ENCODE peak calls at places on chromosomes 4 and X, in seven cellular contexts. One of them, this sample, is unnamed. For H3K9me3, the result is how much of the 10 kb centered on the place peaks cover.

GRCh38 chr4:76896731-76897521 is 1.0 kb downstream of the SOWAHB start:
- DNase-seq in WERI-Rb-1: peak
- DNase-seq in kidney: peak
- DNase-seq in A549: peak
- DNase-seq in breast epithelium: peak
- DNase-seq in CD8-positive, alpha-beta T cell: peak
- DNase-seq in naive thymus-derived CD4-positive, alpha-beta T cell: peak
- DNase-seq in this sample: peak

GRCh38 chrX:106404512-106404911 is 207.3 kb upstream of the RADX start:
- DNase-seq in kidney: no peak
- DNase-seq in naive thymus-derived CD4-positive, alpha-beta T cell: no peak
- DNase-seq in breast epithelium: no peak
- DNase-seq in CD8-positive, alpha-beta T cell: no peak
- DNase-seq in WERI-Rb-1: no peak
- DNase-seq in A549: no peak
- DNase-seq in this sample: no peak

GRCh38 chr4:23871420-23871819 is 18.4 kb downstream of the PPARGC1A start:
- DNase-seq in CD8-positive, alpha-beta T cell: no peak
- DNase-seq in kidney: no peak
- DNase-seq in A549: no peak
- DNase-seq in WERI-Rb-1: no peak
- DNase-seq in naive thymus-derived CD4-positive, alpha-beta T cell: no peak
- DNase-seq in breast epithelium: no peak
- DNase-seq in this sample: no peak

GRCh38 chr4:96472103-96472867 is 632.4 kb downstream of the PDHA2 start:
- DNase-seq in breast epithelium: no peak
- DNase-seq in CD8-positive, alpha-beta T cell: no peak
- DNase-seq in naive thymus-derived CD4-positive, alpha-beta T cell: no peak
- DNase-seq in kidney: no peak
- DNase-seq in A549: no peak
- DNase-seq in WERI-Rb-1: no peak
- DNase-seq in this sample: no peak

GRCh38 chrX:123713434-123713833 is 19.4 kb downstream of the THOC2 start:
- DNase-seq in kidney: no peak
- DNase-seq in naive thymus-derived CD4-positive, alpha-beta T cell: no peak
- DNase-seq in A549: no peak
- DNase-seq in WERI-Rb-1: no peak
- DNase-seq in CD8-positive, alpha-beta T cell: no peak
- DNase-seq in breast epithelium: no peak
- DNase-seq in this sample: no peak

GRCh38 chr4:151646322-151646721 is 114.5 kb downstream of the GATB start:
- DNase-seq in naive thymus-derived CD4-positive, alpha-beta T cell: no peak
- DNase-seq in CD8-positive, alpha-beta T cell: no peak
- DNase-seq in breast epithelium: no peak
- DNase-seq in WERI-Rb-1: no peak
- DNase-seq in A549: no peak
- DNase-seq in kidney: no peak
- DNase-seq in this sample: no peak

GRCh38 chrX:125096469-125096868 is 223.2 kb upstream of the TEX13C start:
- DNase-seq in kidney: no peak
- DNase-seq in A549: no peak
- DNase-seq in WERI-Rb-1: no peak
- DNase-seq in breast epithelium: no peak
- DNase-seq in CD8-positive, alpha-beta T cell: no peak
- DNase-seq in naive thymus-derived CD4-positive, alpha-beta T cell: no peak
- DNase-seq in this sample: no peak

GRCh38 chr4:138056541-138056940 is 185.6 kb downstream of the SLC7A11 start:
- DNase-seq in A549: no peak
- DNase-seq in WERI-Rb-1: no peak
- DNase-seq in breast epithelium: no peak
- DNase-seq in kidney: no peak
- DNase-seq in CD8-positive, alpha-beta T cell: no peak
- DNase-seq in naive thymus-derived CD4-positive, alpha-beta T cell: no peak
- DNase-seq in this sample: no peak

GRCh38 chr4:24603343-24603742 is 19.0 kb upstream of the DHX15 start:
- DNase-seq in naive thymus-derived CD4-positive, alpha-beta T cell: no peak
- DNase-seq in WERI-Rb-1: no peak
- DNase-seq in CD8-positive, alpha-beta T cell: no peak
- DNase-seq in A549: no peak
- DNase-seq in breast epithelium: no peak
- DNase-seq in kidney: no peak
- DNase-seq in this sample: no peak

GRCh38 chr4:138669479-138670165 is 346.0 kb upstream of the NOCT start:
- DNase-seq in breast epithelium: no peak
- DNase-seq in A549: no peak
- DNase-seq in naive thymus-derived CD4-positive, alpha-beta T cell: no peak
- DNase-seq in kidney: no peak
- DNase-seq in CD8-positive, alpha-beta T cell: no peak
- DNase-seq in WERI-Rb-1: peak
- DNase-seq in this sample: no peak

GRCh38 chr4:4791299-4791798 is 68.1 kb upstream of the MSX1 start:
- DNase-seq in naive thymus-derived CD4-positive, alpha-beta T cell: no peak
- DNase-seq in CD8-positive, alpha-beta T cell: no peak
- DNase-seq in WERI-Rb-1: no peak
- DNase-seq in breast epithelium: no peak
- DNase-seq in kidney: no peak
- DNase-seq in A549: no peak
- DNase-seq in this sample: no peak

GRCh38 chr4:36446275-36446674 is 164.9 kb downstream of the DTHD1 start:
- DNase-seq in breast epithelium: no peak
- DNase-seq in kidney: no peak
- DNase-seq in WERI-Rb-1: no peak
- DNase-seq in CD8-positive, alpha-beta T cell: no peak
- DNase-seq in A549: no peak
- DNase-seq in naive thymus-derived CD4-positive, alpha-beta T cell: no peak
- DNase-seq in this sample: no peak

GRCh38 chr4:39638358-39639239 is at the start of gene SMIM14:
- DNase-seq in WERI-Rb-1: peak
- DNase-seq in CD8-positive, alpha-beta T cell: peak
- DNase-seq in naive thymus-derived CD4-positive, alpha-beta T cell: peak
- DNase-seq in A549: peak
- DNase-seq in breast epithelium: peak
- DNase-seq in kidney: peak
- DNase-seq in this sample: peak

GRCh38 chrX:136255543-136255942 is 4.3 kb upstream of the MAP7D3 start:
- DNase-seq in WERI-Rb-1: no peak
- DNase-seq in breast epithelium: no peak
- DNase-seq in naive thymus-derived CD4-positive, alpha-beta T cell: no peak
- DNase-seq in A549: no peak
- DNase-seq in CD8-positive, alpha-beta T cell: no peak
- DNase-seq in kidney: no peak
- DNase-seq in this sample: no peak

GRCh38 chr4:59664771-59665170 is 1535.4 kb upstream of the ADGRL3 start:
- DNase-seq in A549: no peak
- DNase-seq in breast epithelium: no peak
- DNase-seq in CD8-positive, alpha-beta T cell: no peak
- DNase-seq in kidney: no peak
- DNase-seq in naive thymus-derived CD4-positive, alpha-beta T cell: no peak
- DNase-seq in WERI-Rb-1: no peak
- DNase-seq in this sample: no peak

GRCh38 chr4:1960170-1960825 is 48.5 kb downstream of the NELFA start:
- DNase-seq in A549: no peak
- DNase-seq in CD8-positive, alpha-beta T cell: no peak
- DNase-seq in WERI-Rb-1: no peak
- DNase-seq in naive thymus-derived CD4-positive, alpha-beta T cell: no peak
- DNase-seq in breast epithelium: no peak
- DNase-seq in kidney: peak
- DNase-seq in this sample: no peak

GRCh38 chr4:40409835-40410234 is 74.7 kb downstream of the CHRNA9 start:
- DNase-seq in naive thymus-derived CD4-positive, alpha-beta T cell: no peak
- DNase-seq in A549: no peak
- DNase-seq in WERI-Rb-1: no peak
- DNase-seq in CD8-positive, alpha-beta T cell: no peak
- DNase-seq in kidney: no peak
- DNase-seq in breast epithelium: no peak
- DNase-seq in this sample: no peak

GRCh38 chr4:15938640-15939039 is at the start of gene FGFBP1:
- DNase-seq in naive thymus-derived CD4-positive, alpha-beta T cell: no peak
- DNase-seq in A549: no peak
- DNase-seq in CD8-positive, alpha-beta T cell: no peak
- DNase-seq in breast epithelium: no peak
- DNase-seq in kidney: no peak
- DNase-seq in WERI-Rb-1: no peak
- DNase-seq in this sample: no peak

GRCh38 chr4:15936495-15936894 is 2.0 kb downstream of the FGFBP1 start:
- DNase-seq in breast epithelium: no peak
- DNase-seq in kidney: no peak
- DNase-seq in naive thymus-derived CD4-positive, alpha-beta T cell: no peak
- DNase-seq in A549: no peak
- DNase-seq in WERI-Rb-1: no peak
- DNase-seq in CD8-positive, alpha-beta T cell: no peak
- DNase-seq in this sample: no peak

GRCh38 chr4:15934259-15934658 is 4.3 kb downstream of the FGFBP1 start:
- DNase-seq in breast epithelium: no peak
- DNase-seq in CD8-positive, alpha-beta T cell: no peak
- DNase-seq in A549: no peak
- DNase-seq in kidney: no peak
- DNase-seq in naive thymus-derived CD4-positive, alpha-beta T cell: no peak
- DNase-seq in WERI-Rb-1: no peak
- DNase-seq in this sample: no peak

GRCh38 chr4:15935504-15936392 is 2.8 kb downstream of the FGFBP1 start:
- DNase-seq in naive thymus-derived CD4-positive, alpha-beta T cell: no peak
- DNase-seq in breast epithelium: no peak
- DNase-seq in A549: no peak
- DNase-seq in kidney: no peak
- DNase-seq in WERI-Rb-1: no peak
- DNase-seq in CD8-positive, alpha-beta T cell: no peak
- DNase-seq in this sample: no peak

GRCh38 chr4:15938182-15938581 is 358 bp downstream of the FGFBP1 start:
- DNase-seq in naive thymus-derived CD4-positive, alpha-beta T cell: no peak
- DNase-seq in A549: peak
- DNase-seq in kidney: peak
- DNase-seq in breast epithelium: no peak
- DNase-seq in CD8-positive, alpha-beta T cell: no peak
- DNase-seq in WERI-Rb-1: no peak
- DNase-seq in this sample: no peak
- H3K27ac ChIP-seq in naive thymus-derived CD4-positive, alpha-beta T cell: no peak
- H3K27ac ChIP-seq in A549: no peak
- H3K27ac ChIP-seq in kidney: no peak
- H3K27ac ChIP-seq in breast epithelium: no peak
- H3K27ac ChIP-seq in CD8-positive, alpha-beta T cell: no peak
- H3K27ac ChIP-seq in WERI-Rb-1: no peak
- H3K27ac ChIP-seq in this sample: no peak

GRCh38 chrX:55008571-55009358 is 8.6 kb downstream of the APEX2 start:
- DNase-seq in naive thymus-derived CD4-positive, alpha-beta T cell: peak
- DNase-seq in CD8-positive, alpha-beta T cell: no peak
- DNase-seq in WERI-Rb-1: no peak
- DNase-seq in breast epithelium: no peak
- DNase-seq in A549: peak
- DNase-seq in kidney: no peak
- DNase-seq in this sample: no peak
- H3K9me3 ChIP-seq in naive thymus-derived CD4-positive, alpha-beta T cell: under half
- H3K9me3 ChIP-seq in CD8-positive, alpha-beta T cell: under half
- H3K9me3 ChIP-seq in WERI-Rb-1: under half
- H3K9me3 ChIP-seq in breast epithelium: under half
- H3K9me3 ChIP-seq in A549: under half
- H3K9me3 ChIP-seq in kidney: under half
- H3K9me3 ChIP-seq in this sample: under half

GRCh38 chrX:11461181-11462001 is 168.2 kb downstream of the AMELX start:
- DNase-seq in A549: peak
- DNase-seq in kidney: no peak
- DNase-seq in CD8-positive, alpha-beta T cell: no peak
- DNase-seq in naive thymus-derived CD4-positive, alpha-beta T cell: no peak
- DNase-seq in WERI-Rb-1: no peak
- DNase-seq in breast epithelium: no peak
- DNase-seq in this sample: no peak
- H3K27ac ChIP-seq in A549: peak
- H3K27ac ChIP-seq in kidney: no peak
- H3K27ac ChIP-seq in CD8-positive, alpha-beta T cell: no peak
- H3K27ac ChIP-seq in naive thymus-derived CD4-positive, alpha-beta T cell: no peak
- H3K27ac ChIP-seq in WERI-Rb-1: no peak
- H3K27ac ChIP-seq in breast epithelium: peak
- H3K27ac ChIP-seq in this sample: no peak

DNA sequence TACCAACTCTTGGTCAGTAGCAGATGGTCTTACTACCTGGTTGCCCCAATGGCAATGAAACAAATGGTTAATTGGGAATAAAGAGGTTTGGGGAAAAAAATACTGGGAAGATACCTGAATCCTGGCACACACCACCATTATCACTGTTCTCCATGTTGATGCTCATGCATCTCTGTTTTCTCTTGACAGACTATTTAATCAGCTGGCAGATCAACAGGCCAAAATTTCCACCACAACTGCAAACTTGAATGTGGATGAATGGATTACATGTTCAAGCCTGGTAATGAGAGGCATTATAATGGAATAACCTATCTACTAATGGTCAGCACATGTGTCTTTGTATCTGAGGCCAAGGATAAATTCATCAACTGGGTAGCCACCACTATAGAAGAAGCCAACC is 45.7 kb downstream of the ZNF721 start:
- DNase-seq in naive thymus-derived CD4-positive, alpha-beta T cell: no peak
- DNase-seq in A549: no peak
- DNase-seq in WERI-Rb-1: no peak
- DNase-seq in kidney: no peak
- DNase-seq in breast epithelium: no peak
- DNase-seq in CD8-positive, alpha-beta T cell: no peak
- DNase-seq in this sample: no peak
- H3K9me3 ChIP-seq in naive thymus-derived CD4-positive, alpha-beta T cell: under half
- H3K9me3 ChIP-seq in A549: half or more
- H3K9me3 ChIP-seq in WERI-Rb-1: half or more
- H3K9me3 ChIP-seq in kidney: half or more
- H3K9me3 ChIP-seq in breast epithelium: half or more
- H3K9me3 ChIP-seq in CD8-positive, alpha-beta T cell: half or more
- H3K9me3 ChIP-seq in this sample: half or more